ENCODE peak calls at places on chromosome 14, in four cellular contexts. Z, C, M and F are unnamed samples.
A peak's percentile ranks its signal among the peaks of the same experiment; 100 is the strongest.

GRCh38 chr14:74712499-74713394 is at the start of the genes AREL1 and FCF1:
- DNase-seq in Z (peak; percentile 90), C (peak; percentile 54), M (peak; percentile 87), F (peak; percentile 93)

GRCh38 chr14:101657372-101657771 is 96.1 kb downstream of the DIO3 start:
- DNase-seq in Z (no peak), C (no peak), M (no peak), F (no peak)

GRCh38 chr14:78595797-78596196 is 425.6 kb downstream of the NRXN3 start:
- DNase-seq in Z (no peak), C (no peak), M (no peak), F (no peak)

GRCh38 chr14:43988989-43989388 is 518.1 kb downstream of the FSCB start:
- DNase-seq in Z (no peak), C (no peak), M (no peak), F (no peak)

GRCh38 chr14:65302571-65303184 is 109.9 kb upstream of the FUT8 start:
- DNase-seq in Z (no peak), C (peak; percentile 98), M (no peak), F (no peak)

GRCh38 chr14:74405663-74406062 is 20.3 kb downstream of the SYNDIG1L start:
- DNase-seq in Z (no peak), C (no peak), M (no peak), F (no peak)

GRCh38 chr14:53411110-53411509 is 258.0 kb upstream of the DDHD1 start:
- DNase-seq in Z (no peak), C (no peak), M (no peak), F (no peak)

GRCh38 chr14:55028066-55028465 is 1.0 kb downstream of the SOCS4 start:
- DNase-seq in Z (no peak), C (no peak), M (no peak), F (no peak)

GRCh38 chr14:90698379-90698869 is 117.8 kb downstream of the TTC7B start:
- DNase-seq in Z (no peak), C (no peak), M (no peak), F (no peak)

GRCh38 chr14:96852823-96853422 is 55.7 kb downstream of the VRK1 start:
- DNase-seq in Z (peak; percentile 18), C (peak; percentile 4), M (peak; percentile 13), F (peak; percentile 17)

DNA sequence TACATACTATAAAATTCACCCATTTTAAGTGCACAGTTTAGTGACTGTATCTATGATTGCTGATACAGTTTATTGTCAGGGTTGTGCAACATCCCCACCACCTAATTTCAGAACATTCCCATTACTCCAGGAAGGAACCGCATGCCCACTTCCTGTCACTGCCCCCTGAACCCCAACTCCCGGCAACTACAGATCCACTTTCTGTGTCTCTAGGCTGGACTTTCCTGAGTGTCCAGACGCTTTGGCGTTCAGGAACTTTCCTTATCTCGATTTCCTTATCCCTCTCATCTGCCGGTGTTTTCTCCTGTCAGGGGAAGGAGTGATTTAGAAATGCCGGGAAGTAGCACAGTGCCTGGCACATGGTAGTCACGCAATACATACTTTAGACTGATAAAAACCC is 258.4 kb downstream of the PCNX1 start:
- DNase-seq in Z (no peak), C (no peak), M (no peak), F (no peak)
- TF ChIP-seq SP1 in Z (no peak), C (no peak), M (no peak), F (no peak)

GRCh38 chr14:93040443-93040842 is 75.3 kb downstream of the ITPK1 start:
- DNase-seq in Z (no peak), C (no peak), M (no peak), F (no peak)
- TF ChIP-seq BHLHE40 in Z (no peak), C (no peak), M (no peak), F (no peak)

GRCh38 chr14:103372552-103373304 is 12.5 kb upstream of the MARK3 start:
- DNase-seq in Z (peak; percentile 48), C (no peak), M (peak; percentile 56), F (no peak)

GRCh38 chr14:103377522-103378041 is 7.6 kb upstream of the MARK3 start:
- DNase-seq in Z (no peak), C (no peak), M (no peak), F (no peak)

GRCh38 chr14:103372017-103372416 is 13.2 kb upstream of the MARK3 start:
- DNase-seq in Z (no peak), C (no peak), M (no peak), F (no peak)

GRCh38 chr14:103370087-103370486 is 15.1 kb upstream of the MARK3 start:
- DNase-seq in Z (no peak), C (no peak), M (no peak), F (no peak)

DNA sequence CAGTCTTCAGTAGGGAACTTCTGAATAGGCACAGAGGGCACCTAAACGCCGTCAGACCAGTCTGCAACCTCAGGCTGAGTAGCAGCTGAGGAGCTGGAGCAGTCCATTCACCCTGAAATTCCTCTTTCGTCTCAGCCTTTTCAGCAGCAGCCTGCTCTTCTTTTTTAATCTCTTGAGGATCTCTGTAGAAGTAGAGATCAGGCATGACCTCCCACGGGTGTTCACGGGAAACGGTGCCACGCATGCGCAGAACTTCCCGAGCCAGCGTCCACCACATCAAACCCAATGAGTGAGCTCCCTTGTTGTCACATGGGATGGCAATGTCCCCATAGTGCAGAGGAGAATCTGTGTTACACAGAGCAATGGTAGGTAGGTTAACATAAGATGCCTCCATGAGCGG is 11.1 kb upstream of the MARK3 start:
- DNase-seq in Z (no peak), C (no peak), M (no peak), F (no peak)
- TF ChIP-seq SP1 in Z (no peak), C (no peak), M (no peak), F (no peak)

GRCh38 chr14:39483682-39484081 is 51.4 kb upstream of the FBXO33 start:
- DNase-seq in Z (no peak), C (no peak), M (no peak), F (no peak)

GRCh38 chr14:39492267-39492666 is 60.0 kb upstream of the FBXO33 start:
- DNase-seq in Z (no peak), C (no peak), M (no peak), F (no peak)

GRCh38 chr14:39491134-39491541 is 58.9 kb upstream of the FBXO33 start:
- DNase-seq in Z (peak; percentile 59), C (no peak), M (peak; percentile 7), F (peak; percentile 18)

DNA sequence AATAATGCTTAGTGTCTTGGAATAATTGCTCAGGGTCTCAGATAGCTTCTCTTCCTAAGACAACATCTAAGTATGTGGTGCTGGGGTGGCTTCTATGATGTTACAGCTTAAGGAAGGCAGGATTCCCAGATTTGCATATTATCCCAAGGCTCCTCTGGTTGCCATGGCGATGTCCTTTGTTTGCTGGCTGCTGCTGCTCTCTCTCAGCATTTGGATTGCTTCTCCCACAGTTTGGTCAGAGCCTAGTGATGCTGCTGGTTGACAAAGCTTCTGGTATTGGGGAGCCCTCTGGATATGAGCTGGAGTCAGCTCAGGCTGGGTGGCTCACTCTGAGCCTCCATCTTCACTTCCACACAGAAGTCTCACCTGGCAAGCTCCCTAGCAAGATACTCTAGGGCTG is 56.4 kb upstream of the FBXO33 start:
- DNase-seq in Z (no peak), C (no peak), M (no peak), F (no peak)
- TF ChIP-seq BHLHE40 in Z (no peak), C (no peak), M (no peak), F (no peak)

GRCh38 chr14:61462566-61463195 is 141.3 kb downstream of the PRKCH start:
- DNase-seq in Z (peak; percentile 54), C (no peak), M (peak; percentile 15), F (no peak)
- TF ChIP-seq SP1 in Z (no peak), C (no peak), M (no peak), F (no peak)

GRCh38 chr14:23121401-23121800 is 2.3 kb upstream of the CEBPE start:
- DNase-seq in Z (no peak), C (no peak), M (no peak), F (no peak)
- TF ChIP-seq BHLHE40 in Z (no peak), C (no peak), M (no peak), F (no peak)

DNA sequence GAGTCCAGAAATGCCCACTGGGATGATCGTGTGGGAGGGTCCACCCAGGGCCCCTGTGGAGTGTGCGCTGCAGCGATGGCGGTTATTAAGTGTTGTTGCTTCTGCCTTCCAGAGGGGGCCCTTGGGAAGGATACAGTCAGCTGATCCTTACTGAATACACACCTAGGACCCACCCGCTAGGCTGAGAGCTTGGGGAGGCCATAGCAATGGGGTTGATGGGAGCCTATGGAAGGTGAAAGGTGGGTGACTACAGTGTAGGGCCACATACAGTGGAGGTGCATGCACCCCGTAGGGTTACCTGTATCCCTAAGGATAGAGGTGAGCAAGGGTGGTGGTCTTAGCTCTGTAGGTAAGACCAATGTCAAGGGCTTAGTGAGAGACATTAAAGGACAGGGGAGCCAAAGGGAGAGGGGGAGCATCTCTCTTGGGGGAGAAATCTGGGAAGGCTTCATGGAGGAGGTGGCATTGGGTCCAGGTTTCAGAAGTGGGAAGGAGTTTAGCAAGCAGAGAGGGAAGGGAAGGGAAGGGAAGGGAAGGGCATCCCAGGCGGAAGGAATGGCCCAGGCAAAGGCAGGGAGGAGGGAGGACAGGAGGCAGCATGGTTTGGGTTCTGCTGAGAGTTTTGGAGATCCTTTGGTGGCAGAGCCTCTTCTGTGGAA is 73.1 kb upstream of the RIN3 start:
- DNase-seq in Z (no peak), C (no peak), M (no peak), F (no peak)
- TF ChIP-seq SP1 in Z (no peak), C (no peak), M (no peak), F (no peak)